ENCODE peak calls at places on chromosome X, in seven cellular contexts. U, V, A, W, L, Q and F are unnamed samples. For H3K4me1, the result is how much of the 10 kb centered on the place peaks cover.

GRCh38 chrX:17597836-17598434 is 139.4 kb upstream of the SCML1 start:
- DNase-seq in L (peak), W (no peak), U (peak), V (peak), Q (peak), A (peak), F (no peak)

GRCh38 chrX:25337841-25338240 is 322.1 kb upstream of the ARX start:
- DNase-seq in Q (no peak), L (no peak), V (no peak), U (no peak), W (no peak), A (no peak), F (no peak)

GRCh38 chrX:45274576-45274975 is 73.9 kb upstream of the DIPK2B start:
- DNase-seq in U (no peak), A (no peak), Q (no peak), V (no peak), L (no peak), W (no peak), F (no peak)

GRCh38 chrX:11611965-11612364 is 53.8 kb downstream of the ARHGAP6 start:
- DNase-seq in L (no peak), Q (no peak), A (no peak), V (no peak), U (no peak), W (no peak), F (no peak)

GRCh38 chrX:103475381-103475780 is 43.9 kb downstream of the RAB40A start:
- DNase-seq in A (no peak), U (no peak), W (no peak), Q (no peak), V (no peak), L (no peak), F (no peak)

GRCh38 chrX:107935200-107935599 is 47.0 kb downstream of the TEX13B start:
- DNase-seq in W (no peak), A (no peak), V (no peak), Q (no peak), U (no peak), L (no peak), F (no peak)

GRCh38 chrX:50497067-50497466 is 26.4 kb upstream of the DGKK start:
- DNase-seq in L (no peak), U (no peak), W (no peak), V (no peak), Q (no peak), A (no peak), F (no peak)

GRCh38 chrX:17464196-17464595 is 89.2 kb downstream of the NHS start:
- DNase-seq in Q (no peak), U (no peak), A (no peak), L (no peak), W (no peak), V (no peak), F (no peak)

GRCh38 chrX:23742174-23742692 is 843 bp downstream of the ACOT9 start:
- DNase-seq in Q (no peak), A (no peak), L (peak), U (peak), V (peak), W (peak), F (no peak)

GRCh38 chrX:25012433-25012735 is 3.4 kb downstream of the ARX start:
- DNase-seq in Q (no peak), A (no peak), L (no peak), W (no peak), V (no peak), U (no peak), F (no peak)

GRCh38 chrX:149398027-149398426 is 107.1 kb downstream of the IDS start:
- DNase-seq in V (no peak), U (no peak), Q (no peak), W (no peak), L (no peak), A (no peak), F (no peak)

GRCh38 chrX:17732138-17732783 is 5.0 kb upstream of the SCML1 start:
- DNase-seq in U (no peak), V (no peak), A (no peak), W (no peak), L (no peak), Q (no peak), F (no peak)

GRCh38 chrX:72258174-72258573 is 18.9 kb downstream of the RPS4X start:
- DNase-seq in L (no peak), V (no peak), A (no peak), U (no peak), W (peak), Q (no peak), F (no peak)

GRCh38 chrX:88613338-88613737 is 133.7 kb upstream of the CPXCR1 start:
- DNase-seq in U (no peak), Q (no peak), L (no peak), V (no peak), A (no peak), W (no peak), F (no peak)

GRCh38 chrX:122817321-122817720 is 366.8 kb upstream of the GRIA3 start:
- DNase-seq in W (no peak), U (no peak), V (no peak), Q (no peak), A (no peak), L (peak), F (no peak)

GRCh38 chrX:68832101-68832416 is 3.2 kb downstream of the EFNB1 start:
- DNase-seq in L (peak), A (no peak), V (peak), U (no peak), W (no peak), Q (no peak), F (no peak)

GRCh38 chrX:20952180-20952579 is 422.0 kb upstream of the CNKSR2 start:
- DNase-seq in A (no peak), Q (no peak), U (no peak), V (no peak), W (no peak), L (no peak), F (no peak)

GRCh38 chrX:107450823-107451509 is 1.5 kb downstream of the FRMPD3 start:
- DNase-seq in L (no peak), A (no peak), V (no peak), U (no peak), W (peak), Q (no peak), F (no peak)

GRCh38 chrX:136203438-136203837 is 47.8 kb downstream of the MAP7D3 start:
- DNase-seq in V (no peak), W (no peak), A (no peak), L (no peak), Q (no peak), U (no peak), F (no peak)
- H3K4me1 ChIP-seq in V (under half), W (under half), A (half or more), L (half or more), Q (under half), U (under half), F (half or more)

DNA sequence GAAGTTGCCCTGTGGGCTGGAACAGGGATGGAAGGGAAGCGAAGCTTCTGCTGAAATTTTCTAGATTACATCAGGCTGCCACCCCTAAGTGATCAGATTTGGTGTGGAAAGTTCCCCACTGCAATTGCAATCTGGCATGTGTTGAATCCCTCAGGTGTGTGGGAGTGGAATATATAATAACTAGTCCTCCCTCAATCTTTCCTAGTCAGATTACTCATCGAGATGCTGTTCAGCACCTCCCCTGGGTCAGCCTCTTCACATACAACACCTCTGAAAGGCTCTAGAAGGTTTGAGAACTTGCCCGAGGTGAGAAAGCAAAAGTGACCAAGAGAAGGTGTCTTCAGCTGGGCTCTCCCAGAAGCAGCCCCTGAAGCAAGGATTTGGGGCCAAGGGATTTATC is 336.8 kb downstream of the BCOR start:
- DNase-seq in Q (no peak), W (no peak), V (no peak), A (no peak), U (no peak), L (no peak), F (no peak)
- H3K4me1 ChIP-seq in Q (under half), W (half or more), V (under half), A (under half), U (under half), L (under half), F (under half)

GRCh38 chrX:42823443-42823842 is 45.5 kb upstream of the PPP1R2C start:
- DNase-seq in L (no peak), V (no peak), A (no peak), Q (no peak), W (no peak), U (no peak), F (no peak)
- H3K4me1 ChIP-seq in L (under half), V (under half), A (under half), Q (under half), W (under half), U (under half), F (under half)

DNA sequence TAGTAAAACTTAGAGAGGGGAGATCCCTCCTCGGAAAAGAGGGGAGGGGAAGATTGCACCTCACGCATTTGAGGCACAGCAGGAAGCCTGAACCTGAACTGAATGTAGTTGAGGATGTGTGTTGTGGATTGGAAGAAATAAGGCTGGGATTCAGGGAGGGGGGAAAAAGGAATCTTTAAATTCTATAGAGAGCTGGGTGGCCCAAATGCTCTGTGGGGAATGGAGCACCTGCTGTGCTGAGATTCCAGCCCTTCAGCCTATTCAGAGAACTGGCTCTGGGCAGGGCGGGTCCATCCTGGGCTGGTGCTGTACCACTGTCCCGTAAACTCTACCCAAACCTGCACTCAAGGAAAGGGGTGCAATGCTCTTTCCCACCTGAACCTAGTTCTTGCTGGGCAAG is 4.1 kb downstream of the FOXO4 start:
- DNase-seq in U (no peak), A (no peak), Q (no peak), V (no peak), W (no peak), L (no peak), F (no peak)
- H3K4me1 ChIP-seq in U (under half), A (under half), Q (under half), V (under half), W (under half), L (under half), F (under half)

DNA sequence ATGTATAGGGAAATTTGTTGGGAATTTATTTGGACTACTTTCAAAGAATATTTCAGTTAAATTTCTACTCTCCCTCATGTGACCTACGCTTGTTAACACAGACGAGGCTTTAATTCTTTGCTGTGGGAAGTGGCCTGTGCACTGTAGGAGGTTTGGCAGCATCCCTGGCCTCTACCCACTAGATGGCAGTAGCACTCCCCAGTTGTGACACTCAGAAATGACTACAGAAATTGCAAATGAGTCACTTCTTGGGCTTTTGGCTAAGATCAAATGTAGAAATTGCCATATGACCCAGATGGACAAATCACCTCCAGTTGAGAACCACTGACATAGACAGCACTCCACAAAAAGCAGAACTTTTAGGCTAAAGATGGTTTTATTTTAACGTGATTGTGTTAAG is 22.1 kb downstream of the PIR start:
- DNase-seq in W (peak), U (peak), A (peak), L (peak), V (peak), Q (peak), F (no peak)
- H3K4me1 ChIP-seq in W (under half), U (under half), A (under half), L (under half), V (under half), Q (under half), F (under half)

DNA sequence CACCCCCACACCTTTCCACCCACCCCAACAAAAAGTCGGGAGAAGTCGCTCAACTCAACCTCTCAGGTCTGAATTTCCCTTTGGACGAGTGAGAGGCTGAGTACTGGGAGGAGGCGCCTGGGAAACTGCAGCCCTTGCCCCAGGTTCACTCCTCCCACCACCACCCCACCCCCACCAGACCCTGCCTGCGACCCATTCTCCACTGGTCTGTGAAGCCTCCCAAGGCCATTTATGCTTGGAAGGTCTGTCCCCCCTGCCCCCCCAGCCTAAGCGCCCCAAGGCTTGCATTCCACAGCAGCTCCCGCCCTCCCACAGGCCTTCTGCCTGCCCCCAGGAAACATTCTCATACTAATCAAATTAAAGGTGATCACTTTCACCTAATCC is 27.2 kb downstream of the ELF4 start:
- DNase-seq in L (no peak), V (no peak), U (no peak), W (no peak), Q (no peak), A (no peak), F (no peak)
- H3K4me1 ChIP-seq in L (under half), V (under half), U (under half), W (under half), Q (half or more), A (under half), F (under half)

GRCh38 chrX:48956728-48957414 is 536 bp downstream of the OTUD5 start:
- DNase-seq in Q (no peak), L (no peak), U (peak), A (no peak), V (peak), W (no peak), F (no peak)
- H3K4me1 ChIP-seq in Q (half or more), L (half or more), U (under half), A (under half), V (under half), W (under half), F (under half)

DNA sequence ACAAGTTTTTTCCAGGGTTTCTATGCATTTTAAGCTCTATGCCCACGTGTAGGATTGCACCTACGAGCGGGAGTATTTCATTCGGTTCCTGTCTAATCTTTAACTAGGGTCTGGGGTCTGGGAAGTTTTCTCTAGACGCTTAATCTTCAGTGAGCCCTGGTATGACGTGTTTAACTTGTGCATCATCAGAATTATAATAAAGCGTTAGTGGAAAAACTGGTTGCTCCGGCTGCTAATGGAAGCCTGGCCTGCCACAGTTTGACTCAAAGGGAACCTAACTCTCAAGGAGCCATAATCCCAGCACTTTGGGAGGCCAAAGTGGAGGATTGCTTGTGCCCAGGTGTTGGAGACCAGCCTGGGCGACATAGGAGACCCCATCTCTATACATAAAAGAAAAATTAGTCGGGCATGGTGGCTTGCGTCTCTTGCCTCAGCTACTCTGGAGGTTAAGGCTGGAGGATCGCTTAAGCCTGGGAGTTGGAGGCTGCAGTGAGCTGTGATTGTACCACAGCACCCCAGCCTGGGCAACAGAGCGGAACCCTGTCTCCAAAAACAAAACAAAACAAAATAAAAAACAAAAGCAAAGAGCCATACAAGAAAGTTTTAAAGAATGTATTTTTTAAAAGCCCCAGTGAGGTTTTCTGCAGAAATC is 30.2 kb downstream of the ARSD start:
- DNase-seq in L (peak), U (peak), A (no peak), V (peak), Q (no peak), W (no peak), F (no peak)
- H3K4me1 ChIP-seq in L (under half), U (under half), A (under half), V (under half), Q (under half), W (under half), F (under half)